ENCODE peak calls at places on chromosomes 13 and 19, in seven cellular contexts. One of them, this sample, is unnamed. For H3K27me3, the result is how much of the 10 kb centered on the place peaks cover.

GRCh38 chr13:43884221-43884620 is 4.5 kb downstream of the LACC1 start:
- DNase-seq in mammary epithelial cell: no peak
- DNase-seq in neuronal stem cell: no peak
- DNase-seq in CD4-positive, CD25-positive, alpha-beta regulatory T cell: no peak
- DNase-seq in fibroblast of lung: no peak
- DNase-seq in cardiac muscle cell: peak
- DNase-seq in ascending aorta: no peak
- DNase-seq in this sample: no peak

GRCh38 chr19:6571167-6571566 is 19.8 kb downstream of the CD70 start:
- DNase-seq in CD4-positive, CD25-positive, alpha-beta regulatory T cell: no peak
- DNase-seq in cardiac muscle cell: no peak
- DNase-seq in mammary epithelial cell: no peak
- DNase-seq in fibroblast of lung: no peak
- DNase-seq in ascending aorta: no peak
- DNase-seq in neuronal stem cell: no peak
- DNase-seq in this sample: no peak

GRCh38 chr19:7731218-7731595 is 703 bp downstream of the CLEC4G start:
- DNase-seq in ascending aorta: no peak
- DNase-seq in mammary epithelial cell: no peak
- DNase-seq in fibroblast of lung: no peak
- DNase-seq in cardiac muscle cell: no peak
- DNase-seq in neuronal stem cell: no peak
- DNase-seq in CD4-positive, CD25-positive, alpha-beta regulatory T cell: no peak
- DNase-seq in this sample: no peak

GRCh38 chr19:43781630-43782310 is 997 bp upstream of the KCNN4 start:
- DNase-seq in CD4-positive, CD25-positive, alpha-beta regulatory T cell: no peak
- DNase-seq in neuronal stem cell: no peak
- DNase-seq in cardiac muscle cell: no peak
- DNase-seq in ascending aorta: no peak
- DNase-seq in fibroblast of lung: no peak
- DNase-seq in mammary epithelial cell: peak
- DNase-seq in this sample: no peak

GRCh38 chr19:19602136-19602712 is 16.3 kb downstream of the PBX4 start:
- DNase-seq in cardiac muscle cell: no peak
- DNase-seq in ascending aorta: no peak
- DNase-seq in mammary epithelial cell: no peak
- DNase-seq in neuronal stem cell: no peak
- DNase-seq in fibroblast of lung: no peak
- DNase-seq in CD4-positive, CD25-positive, alpha-beta regulatory T cell: peak
- DNase-seq in this sample: peak

GRCh38 chr19:33235269-33235995 is 9.8 kb upstream of the SLC7A10 start:
- DNase-seq in CD4-positive, CD25-positive, alpha-beta regulatory T cell: peak
- DNase-seq in cardiac muscle cell: peak
- DNase-seq in mammary epithelial cell: peak
- DNase-seq in fibroblast of lung: peak
- DNase-seq in neuronal stem cell: peak
- DNase-seq in ascending aorta: no peak
- DNase-seq in this sample: peak

GRCh38 chr19:18782559-18783225 is 8.4 kb downstream of the COMP start:
- DNase-seq in ascending aorta: no peak
- DNase-seq in CD4-positive, CD25-positive, alpha-beta regulatory T cell: no peak
- DNase-seq in cardiac muscle cell: no peak
- DNase-seq in neuronal stem cell: no peak
- DNase-seq in fibroblast of lung: no peak
- DNase-seq in mammary epithelial cell: no peak
- DNase-seq in this sample: no peak

GRCh38 chr19:38149597-38149996 is 74.4 kb downstream of the DPF1 start:
- DNase-seq in mammary epithelial cell: no peak
- DNase-seq in ascending aorta: no peak
- DNase-seq in neuronal stem cell: no peak
- DNase-seq in CD4-positive, CD25-positive, alpha-beta regulatory T cell: no peak
- DNase-seq in cardiac muscle cell: no peak
- DNase-seq in fibroblast of lung: no peak
- DNase-seq in this sample: no peak

GRCh38 chr13:108967371-108967770 is 338.0 kb downstream of the MYO16 start:
- DNase-seq in CD4-positive, CD25-positive, alpha-beta regulatory T cell: no peak
- DNase-seq in fibroblast of lung: no peak
- DNase-seq in mammary epithelial cell: no peak
- DNase-seq in ascending aorta: no peak
- DNase-seq in neuronal stem cell: no peak
- DNase-seq in cardiac muscle cell: no peak
- DNase-seq in this sample: no peak

GRCh38 chr13:48066310-48066989 is 28.5 kb downstream of the MED4 start:
- DNase-seq in cardiac muscle cell: no peak
- DNase-seq in ascending aorta: no peak
- DNase-seq in fibroblast of lung: peak
- DNase-seq in mammary epithelial cell: peak
- DNase-seq in CD4-positive, CD25-positive, alpha-beta regulatory T cell: no peak
- DNase-seq in neuronal stem cell: no peak
- DNase-seq in this sample: no peak

GRCh38 chr13:100597253-100597652 is 8.7 kb upstream of the GGACT start:
- DNase-seq in fibroblast of lung: no peak
- DNase-seq in CD4-positive, CD25-positive, alpha-beta regulatory T cell: no peak
- DNase-seq in cardiac muscle cell: no peak
- DNase-seq in mammary epithelial cell: no peak
- DNase-seq in ascending aorta: no peak
- DNase-seq in neuronal stem cell: no peak
- DNase-seq in this sample: no peak

GRCh38 chr19:31761281-31761913 is 412.2 kb upstream of the TSHZ3 start:
- DNase-seq in cardiac muscle cell: no peak
- DNase-seq in CD4-positive, CD25-positive, alpha-beta regulatory T cell: no peak
- DNase-seq in fibroblast of lung: no peak
- DNase-seq in ascending aorta: no peak
- DNase-seq in mammary epithelial cell: no peak
- DNase-seq in neuronal stem cell: no peak
- DNase-seq in this sample: no peak

GRCh38 chr13:41107584-41108014 is 25.0 kb downstream of the KBTBD6 start:
- DNase-seq in fibroblast of lung: no peak
- DNase-seq in CD4-positive, CD25-positive, alpha-beta regulatory T cell: no peak
- DNase-seq in mammary epithelial cell: no peak
- DNase-seq in ascending aorta: no peak
- DNase-seq in cardiac muscle cell: no peak
- DNase-seq in neuronal stem cell: no peak
- DNase-seq in this sample: no peak

GRCh38 chr13:42409061-42409460 is 137.1 kb downstream of the AKAP11 start:
- DNase-seq in cardiac muscle cell: no peak
- DNase-seq in fibroblast of lung: no peak
- DNase-seq in mammary epithelial cell: no peak
- DNase-seq in CD4-positive, CD25-positive, alpha-beta regulatory T cell: no peak
- DNase-seq in ascending aorta: no peak
- DNase-seq in neuronal stem cell: no peak
- DNase-seq in this sample: no peak

GRCh38 chr13:97275265-97275664 is 53.1 kb downstream of the MBNL2 start:
- DNase-seq in fibroblast of lung: peak
- DNase-seq in neuronal stem cell: no peak
- DNase-seq in CD4-positive, CD25-positive, alpha-beta regulatory T cell: no peak
- DNase-seq in ascending aorta: no peak
- DNase-seq in cardiac muscle cell: no peak
- DNase-seq in mammary epithelial cell: peak
- DNase-seq in this sample: no peak

GRCh38 chr13:35475960-35476943 is at the start of gene MAB21L1:
- DNase-seq in ascending aorta: no peak
- DNase-seq in fibroblast of lung: peak
- DNase-seq in cardiac muscle cell: peak
- DNase-seq in neuronal stem cell: peak
- DNase-seq in CD4-positive, CD25-positive, alpha-beta regulatory T cell: no peak
- DNase-seq in mammary epithelial cell: peak
- DNase-seq in this sample: no peak

GRCh38 chr13:42215578-42216421 is 56.2 kb upstream of the AKAP11 start:
- DNase-seq in fibroblast of lung: peak
- DNase-seq in cardiac muscle cell: peak
- DNase-seq in neuronal stem cell: peak
- DNase-seq in mammary epithelial cell: peak
- DNase-seq in ascending aorta: no peak
- DNase-seq in CD4-positive, CD25-positive, alpha-beta regulatory T cell: peak
- DNase-seq in this sample: no peak

GRCh38 chr13:26011996-26012688 is 39.7 kb downstream of the SHISA2 start:
- DNase-seq in cardiac muscle cell: no peak
- DNase-seq in neuronal stem cell: no peak
- DNase-seq in ascending aorta: no peak
- DNase-seq in fibroblast of lung: no peak
- DNase-seq in mammary epithelial cell: no peak
- DNase-seq in CD4-positive, CD25-positive, alpha-beta regulatory T cell: peak
- DNase-seq in this sample: peak

GRCh38 chr19:47471733-47472457 is at the start of gene SLC8A2:
- DNase-seq in cardiac muscle cell: peak
- DNase-seq in CD4-positive, CD25-positive, alpha-beta regulatory T cell: peak
- DNase-seq in fibroblast of lung: peak
- DNase-seq in mammary epithelial cell: peak
- DNase-seq in neuronal stem cell: peak
- DNase-seq in ascending aorta: peak
- DNase-seq in this sample: peak

GRCh38 chr19:55777528-55777927 is 8.6 kb downstream of the RFPL4AL1 start:
- DNase-seq in fibroblast of lung: no peak
- DNase-seq in neuronal stem cell: no peak
- DNase-seq in CD4-positive, CD25-positive, alpha-beta regulatory T cell: no peak
- DNase-seq in ascending aorta: no peak
- DNase-seq in cardiac muscle cell: no peak
- DNase-seq in mammary epithelial cell: no peak
- DNase-seq in this sample: no peak

GRCh38 chr19:3375221-3376088 is 9.1 kb downstream of the NFIC start:
- DNase-seq in fibroblast of lung: peak
- DNase-seq in mammary epithelial cell: no peak
- DNase-seq in cardiac muscle cell: no peak
- DNase-seq in CD4-positive, CD25-positive, alpha-beta regulatory T cell: no peak
- DNase-seq in ascending aorta: peak
- DNase-seq in neuronal stem cell: no peak
- DNase-seq in this sample: no peak

DNA sequence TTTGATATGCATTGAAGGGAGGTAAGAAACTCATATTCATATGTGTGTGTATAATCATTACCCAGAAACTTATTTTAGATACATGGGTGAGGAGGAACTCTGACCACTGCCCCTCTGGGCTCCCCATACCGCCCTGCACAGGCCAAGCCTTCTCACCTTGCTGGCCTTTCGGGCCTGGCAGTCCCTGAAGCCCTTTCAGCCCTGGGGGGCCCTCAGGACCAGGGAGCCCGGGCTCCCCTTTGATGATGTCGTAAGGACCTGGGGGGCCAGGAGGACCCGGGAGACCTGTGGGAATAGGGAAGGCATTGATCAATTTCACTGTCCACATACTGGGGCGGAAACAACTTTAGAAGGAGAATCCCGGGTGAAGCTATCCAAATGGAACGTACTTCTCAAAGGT is 142.3 kb downstream of the COL4A1 start:
- DNase-seq in CD4-positive, CD25-positive, alpha-beta regulatory T cell: no peak
- DNase-seq in fibroblast of lung: no peak
- DNase-seq in cardiac muscle cell: no peak
- DNase-seq in ascending aorta: no peak
- DNase-seq in mammary epithelial cell: no peak
- DNase-seq in neuronal stem cell: no peak
- DNase-seq in this sample: no peak
- H3K27me3 ChIP-seq in CD4-positive, CD25-positive, alpha-beta regulatory T cell: under half
- H3K27me3 ChIP-seq in fibroblast of lung: under half
- H3K27me3 ChIP-seq in cardiac muscle cell: under half
- H3K27me3 ChIP-seq in ascending aorta: under half
- H3K27me3 ChIP-seq in mammary epithelial cell: under half
- H3K27me3 ChIP-seq in neuronal stem cell: under half
- H3K27me3 ChIP-seq in this sample: under half

GRCh38 chr19:5436948-5437306 is 18.3 kb upstream of the ZNRF4 start:
- DNase-seq in fibroblast of lung: no peak
- DNase-seq in mammary epithelial cell: no peak
- DNase-seq in neuronal stem cell: no peak
- DNase-seq in cardiac muscle cell: no peak
- DNase-seq in CD4-positive, CD25-positive, alpha-beta regulatory T cell: no peak
- DNase-seq in ascending aorta: no peak
- DNase-seq in this sample: no peak

GRCh38 chr19:5435642-5436017 is 19.6 kb upstream of the ZNRF4 start:
- DNase-seq in cardiac muscle cell: no peak
- DNase-seq in mammary epithelial cell: no peak
- DNase-seq in ascending aorta: no peak
- DNase-seq in neuronal stem cell: no peak
- DNase-seq in fibroblast of lung: no peak
- DNase-seq in CD4-positive, CD25-positive, alpha-beta regulatory T cell: no peak
- DNase-seq in this sample: no peak

GRCh38 chr19:5436101-5436947 is 18.9 kb upstream of the ZNRF4 start:
- DNase-seq in cardiac muscle cell: peak
- DNase-seq in fibroblast of lung: no peak
- DNase-seq in ascending aorta: no peak
- DNase-seq in neuronal stem cell: peak
- DNase-seq in mammary epithelial cell: no peak
- DNase-seq in CD4-positive, CD25-positive, alpha-beta regulatory T cell: no peak
- DNase-seq in this sample: no peak

GRCh38 chr19:5434351-5434917 is 20.8 kb upstream of the ZNRF4 start:
- DNase-seq in CD4-positive, CD25-positive, alpha-beta regulatory T cell: no peak
- DNase-seq in fibroblast of lung: no peak
- DNase-seq in neuronal stem cell: no peak
- DNase-seq in ascending aorta: no peak
- DNase-seq in mammary epithelial cell: no peak
- DNase-seq in cardiac muscle cell: no peak
- DNase-seq in this sample: no peak

DNA sequence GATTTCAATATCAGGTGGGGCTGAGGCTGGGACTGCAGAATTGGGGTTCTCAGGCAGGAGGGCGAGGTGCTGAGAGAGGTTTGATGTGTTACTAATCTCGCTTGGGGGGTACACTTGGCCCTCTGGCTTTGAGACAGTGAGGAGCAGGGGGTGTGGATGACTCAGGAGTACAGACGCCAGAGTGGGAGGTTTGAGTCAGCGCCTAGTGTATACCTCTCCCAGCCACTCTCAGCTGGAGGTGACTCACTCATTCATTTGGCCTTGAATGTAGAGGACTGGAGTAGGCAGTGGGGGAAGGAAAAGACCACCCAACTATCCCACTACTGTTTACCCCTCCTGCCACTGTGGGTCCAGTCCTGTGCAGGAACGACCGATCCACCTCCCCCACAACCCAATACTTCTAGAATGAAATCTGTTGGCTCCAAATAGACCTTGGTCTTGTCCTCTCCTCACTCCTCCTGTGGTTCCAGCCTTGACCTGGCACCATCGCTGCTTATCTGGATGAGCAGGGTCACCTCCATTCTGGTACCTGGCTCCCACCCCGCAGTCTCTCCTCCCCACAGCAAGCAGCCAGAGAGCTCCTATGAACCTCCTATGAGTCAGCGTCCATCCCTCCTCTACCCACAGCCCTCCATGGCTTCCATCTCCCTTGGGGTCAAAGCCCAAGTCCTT is 20.1 kb upstream of the ZNRF4 start:
- DNase-seq in fibroblast of lung: peak
- DNase-seq in cardiac muscle cell: no peak
- DNase-seq in mammary epithelial cell: peak
- DNase-seq in ascending aorta: no peak
- DNase-seq in CD4-positive, CD25-positive, alpha-beta regulatory T cell: no peak
- DNase-seq in neuronal stem cell: no peak
- DNase-seq in this sample: no peak
- H3K27ac ChIP-seq in fibroblast of lung: no peak
- H3K27ac ChIP-seq in cardiac muscle cell: no peak
- H3K27ac ChIP-seq in mammary epithelial cell: no peak
- H3K27ac ChIP-seq in ascending aorta: no peak
- H3K27ac ChIP-seq in CD4-positive, CD25-positive, alpha-beta regulatory T cell: no peak
- H3K27ac ChIP-seq in neuronal stem cell: no peak
- H3K27ac ChIP-seq in this sample: no peak

GRCh38 chr19:12833418-12833746 is 997 bp downstream of the RTBDN start:
- DNase-seq in mammary epithelial cell: no peak
- DNase-seq in fibroblast of lung: no peak
- DNase-seq in neuronal stem cell: no peak
- DNase-seq in ascending aorta: no peak
- DNase-seq in CD4-positive, CD25-positive, alpha-beta regulatory T cell: no peak
- DNase-seq in cardiac muscle cell: no peak
- DNase-seq in this sample: no peak
- H3K27me3 ChIP-seq in mammary epithelial cell: under half
- H3K27me3 ChIP-seq in fibroblast of lung: under half
- H3K27me3 ChIP-seq in neuronal stem cell: half or more
- H3K27me3 ChIP-seq in ascending aorta: half or more
- H3K27me3 ChIP-seq in CD4-positive, CD25-positive, alpha-beta regulatory T cell: half or more
- H3K27me3 ChIP-seq in cardiac muscle cell: under half
- H3K27me3 ChIP-seq in this sample: half or more

GRCh38 chr19:15673176-15673654 is 328 bp downstream of the CYP4F12 start:
- DNase-seq in mammary epithelial cell: peak
- DNase-seq in fibroblast of lung: no peak
- DNase-seq in neuronal stem cell: no peak
- DNase-seq in CD4-positive, CD25-positive, alpha-beta regulatory T cell: no peak
- DNase-seq in ascending aorta: no peak
- DNase-seq in cardiac muscle cell: no peak
- DNase-seq in this sample: no peak
- H3K27ac ChIP-seq in mammary epithelial cell: no peak
- H3K27ac ChIP-seq in fibroblast of lung: no peak
- H3K27ac ChIP-seq in neuronal stem cell: no peak
- H3K27ac ChIP-seq in CD4-positive, CD25-positive, alpha-beta regulatory T cell: no peak
- H3K27ac ChIP-seq in ascending aorta: no peak
- H3K27ac ChIP-seq in cardiac muscle cell: no peak
- H3K27ac ChIP-seq in this sample: no peak